ENCODE peak calls at places on chromosomes 4 and X, in four cellular contexts. K is cardiac muscle cell, D is A549, W is upper lobe of right lung. F is an unnamed sample.

GRCh38 chr4:28444886-28445496 is 1584.3 kb downstream of the STIM2 start:
- DNase-seq in K (no peak), D (no peak), W (no peak), F (no peak)

GRCh38 chrX:39470588-39471155 is 627.1 kb downstream of the BCOR start:
- DNase-seq in K (no peak), D (no peak), W (no peak), F (no peak)

GRCh38 chrX:56793112-56793430 is 64.0 kb downstream of the NBDY start:
- DNase-seq in K (no peak), D (no peak), W (no peak), F (no peak)

GRCh38 chr4:148259841-148260240 is 182.4 kb downstream of the NR3C2 start:
- DNase-seq in K (no peak), D (no peak), W (no peak), F (no peak)

GRCh38 chr4:101977096-101977495 is 186.6 kb downstream of the BANK1 start:
- DNase-seq in K (no peak), D (peak), W (no peak), F (no peak)

GRCh38 chr4:39151120-39151713 is 31.1 kb upstream of the WDR19 start:
- DNase-seq in K (no peak), D (no peak), W (no peak), F (no peak)

GRCh38 chr4:28772066-28772465 is 1911.4 kb downstream of the STIM2 start:
- DNase-seq in K (no peak), D (no peak), W (no peak), F (no peak)

GRCh38 chr4:128379860-128380259 is 92.2 kb upstream of the PGRMC2 start:
- DNase-seq in K (peak), D (peak), W (no peak), F (no peak)

GRCh38 chrX:53440631-53441517 is 6.7 kb upstream of the HSD17B10 start:
- DNase-seq in K (no peak), D (peak), W (peak), F (peak)

GRCh38 chr4:111510535-111510934 is 634.7 kb upstream of the FAM241A start:
- DNase-seq in K (no peak), D (no peak), W (no peak), F (no peak)

GRCh38 chrX:106692425-106693075 is 34.0 kb upstream of the RNF128 start:
- DNase-seq in K (no peak), D (no peak), W (no peak), F (no peak)

GRCh38 chr4:182578402-182578801 is 335.2 kb downstream of the TENM3 start:
- DNase-seq in K (peak), D (no peak), W (no peak), F (no peak)

GRCh38 chrX:5857232-5857631 is 371.4 kb downstream of the NLGN4X start:
- DNase-seq in K (no peak), D (no peak), W (no peak), F (no peak)

GRCh38 chr4:102525099-102525498 is 23.9 kb downstream of the NFKB1 start:
- DNase-seq in K (no peak), D (no peak), W (no peak), F (no peak)

GRCh38 chr4:151644625-151645024 is 116.2 kb downstream of the GATB start:
- DNase-seq in K (peak), D (no peak), W (no peak), F (no peak)

GRCh38 chr4:186765138-186765537 is 41.5 kb upstream of the FAT1 start:
- DNase-seq in K (no peak), D (peak), W (no peak), F (no peak)

GRCh38 chr4:152479428-152480026 is 56.4 kb downstream of the FBXW7 start:
- DNase-seq in K (no peak), D (no peak), W (no peak), F (no peak)

GRCh38 chr4:44725166-44725565 is 1.2 kb downstream of the GNPDA2 start:
- DNase-seq in K (no peak), D (no peak), W (no peak), F (no peak)

GRCh38 chr4:173459857-173460256 is 60.9 kb upstream of the SCRG1 start:
- DNase-seq in K (no peak), D (no peak), W (no peak), F (no peak)

GRCh38 chr4:140309124-140309870 is 64.1 kb upstream of the SCOC start:
- DNase-seq in K (no peak), D (no peak), W (no peak), F (no peak)

GRCh38 chr4:16665942-16666586 is 232.4 kb downstream of the LDB2 start:
- DNase-seq in K (no peak), D (no peak), W (no peak), F (no peak)

GRCh38 chrX:132292753-132293152 is 73.5 kb upstream of the RAP2C start:
- DNase-seq in K (peak), D (peak), W (no peak), F (no peak)

GRCh38 chr4:81473086-81473396 is 1.3 kb upstream of the RASGEF1B start:
- DNase-seq in K (no peak), D (no peak), W (no peak), F (no peak)

GRCh38 chr4:9762823-9763475 is 18.5 kb upstream of the DRD5 start:
- DNase-seq in K (peak), D (peak), W (no peak), F (no peak)

GRCh38 chr4:48780867-48781219 is 764 bp upstream of the FRYL start:
- DNase-seq in K (no peak), D (no peak), W (no peak), F (no peak)

GRCh38 chr4:100287569-100287968 is 97.3 kb upstream of the DDIT4L start:
- DNase-seq in K (no peak), D (no peak), W (no peak), F (no peak)

GRCh38 chr4:89365375-89366170 is 58.0 kb upstream of the GPRIN3 start:
- DNase-seq in K (no peak), D (no peak), W (no peak), F (no peak)

GRCh38 chrX:12447448-12448154 is 309.3 kb downstream of the FRMPD4 start:
- DNase-seq in K (no peak), D (no peak), W (no peak), F (no peak)

DNA sequence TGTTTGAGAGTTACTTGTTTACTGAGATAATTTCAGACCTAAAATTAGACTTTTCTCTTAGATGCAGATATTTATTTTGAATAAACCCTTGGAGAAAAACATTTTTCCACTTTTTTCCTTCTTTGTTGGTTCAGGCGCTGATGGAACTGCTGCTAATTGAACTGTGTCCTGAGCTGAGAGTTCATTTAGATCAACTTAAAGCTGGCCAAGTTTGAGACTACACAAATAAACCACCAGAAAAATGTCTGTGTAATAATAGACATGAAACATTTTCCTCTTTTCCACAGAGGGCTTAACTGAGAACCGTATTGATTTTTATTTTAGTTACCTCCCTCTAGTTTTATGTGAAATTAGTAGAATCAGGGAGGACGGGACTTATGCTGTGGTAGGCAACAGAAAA is 32.5 kb downstream of the LRP2BP start:
- DNase-seq in K (no peak), D (no peak), W (no peak), F (no peak)
- H3K27ac ChIP-seq in K (no peak), D (no peak), W (no peak), F (no peak)

GRCh38 chr4:88251914-88252313 is 32.4 kb downstream of the PPM1K start:
- DNase-seq in K (no peak), D (no peak), W (no peak), F (no peak)

GRCh38 chr4:88246600-88246999 is 37.8 kb downstream of the PPM1K start:
- DNase-seq in K (no peak), D (no peak), W (no peak), F (no peak)

GRCh38 chr4:88244821-88245579 is 39.4 kb downstream of the PPM1K start:
- DNase-seq in K (no peak), D (no peak), W (no peak), F (no peak)

GRCh38 chr4:88244056-88244455 is 40.3 kb downstream of the PPM1K start:
- DNase-seq in K (no peak), D (no peak), W (no peak), F (no peak)

GRCh38 chr4:88247148-88247547 is 37.2 kb downstream of the PPM1K start:
- DNase-seq in K (no peak), D (no peak), W (no peak), F (no peak)
- TF ChIP-seq CTCF in K (no peak), D (no peak), W (no peak), F (no peak)

DNA sequence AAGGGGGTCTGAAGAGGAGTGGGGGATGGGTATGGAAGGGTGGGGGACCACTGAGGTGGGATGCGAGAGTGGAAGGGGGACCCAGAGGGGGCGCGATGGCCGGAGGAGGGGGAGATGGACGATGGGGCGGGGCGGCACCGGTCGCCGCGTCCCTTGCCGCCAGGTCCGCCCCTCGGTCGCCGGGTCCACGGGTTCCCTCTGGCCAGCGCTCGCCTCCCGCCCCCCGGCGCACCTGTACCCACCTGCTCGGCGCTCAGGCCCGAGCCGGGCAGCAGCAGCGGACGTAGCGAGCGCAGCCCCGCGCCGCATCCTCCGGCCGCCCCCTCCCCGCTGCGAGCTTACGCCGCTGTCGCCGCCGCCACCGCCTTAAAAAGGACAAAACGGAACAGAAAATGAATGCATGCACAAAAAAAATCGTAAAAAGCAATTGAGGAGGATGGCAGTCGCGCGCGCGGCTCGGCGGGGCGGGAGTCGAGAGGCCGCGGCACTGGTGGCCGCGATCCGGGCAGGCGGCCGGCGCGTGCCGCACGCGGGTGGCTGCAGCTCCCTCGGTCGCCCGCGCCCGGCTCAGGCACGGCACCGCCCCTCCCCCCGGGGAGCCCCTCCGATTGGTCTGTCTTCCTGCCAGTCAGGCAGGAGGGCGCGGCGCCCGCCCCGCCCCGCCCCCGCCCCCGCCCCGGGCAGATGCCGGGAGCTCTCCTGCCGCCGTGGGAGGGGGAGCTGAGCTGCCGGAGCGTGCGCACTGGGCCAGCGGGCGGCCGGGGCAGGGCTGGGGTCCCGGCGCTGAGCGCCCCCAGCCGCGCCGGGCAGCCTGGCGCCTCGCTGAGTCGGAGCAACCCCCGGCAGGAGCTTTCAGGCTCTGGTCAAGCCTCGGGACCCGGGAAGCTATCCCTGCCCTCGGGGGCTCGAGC is at the start of gene JAKMIP1:
- DNase-seq in K (peak), D (peak), W (peak), F (no peak)
- H3K4me3 ChIP-seq in K (peak), D (peak), W (peak), F (peak)

GRCh38 chr4:99058228-99058627 is 30.4 kb downstream of the ADH5 start:
- DNase-seq in K (no peak), D (no peak), W (no peak), F (no peak)
- H3K27ac ChIP-seq in K (no peak), D (no peak), W (no peak), F (no peak)

GRCh38 chrX:16138108-16138427 is 14.7 kb downstream of the GRPR start:
- DNase-seq in K (peak), D (no peak), W (no peak), F (no peak)
- TF ChIP-seq CTCF in K (no peak), D (peak), W (no peak), F (no peak)

GRCh38 chr4:146271466-146271865 is 57.1 kb downstream of the REELD1 start:
- DNase-seq in K (no peak), D (no peak), W (no peak), F (no peak)

GRCh38 chr4:146267826-146268225 is 53.5 kb downstream of the REELD1 start:
- DNase-seq in K (no peak), D (no peak), W (no peak), F (no peak)

GRCh38 chr4:146273204-146273901 is 59.0 kb downstream of the REELD1 start:
- DNase-seq in K (no peak), D (no peak), W (no peak), F (no peak)

GRCh38 chr4:146263785-146264184 is 49.4 kb downstream of the REELD1 start:
- DNase-seq in K (no peak), D (no peak), W (no peak), F (no peak)

DNA sequence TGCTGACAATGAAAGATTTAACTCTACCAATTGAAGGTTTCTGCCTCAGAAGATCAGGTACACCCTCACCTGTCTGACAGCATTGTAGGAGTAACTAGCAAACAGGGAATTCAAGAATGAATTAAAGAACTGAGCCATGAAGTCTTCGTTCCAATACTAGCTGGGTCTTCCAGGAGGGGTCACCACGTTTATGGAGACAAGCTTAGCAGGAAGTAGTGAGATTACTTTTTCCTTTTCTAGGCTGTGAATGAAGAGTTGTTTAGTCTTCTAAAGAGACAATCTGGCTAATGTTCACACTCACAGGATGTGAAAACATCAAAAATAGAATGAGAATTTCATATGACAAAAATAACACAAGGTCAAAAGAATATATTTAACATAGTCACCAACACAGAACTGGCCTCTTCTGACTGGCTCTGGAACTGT is 54.9 kb downstream of the REELD1 start:
- DNase-seq in K (no peak), D (no peak), W (no peak), F (no peak)
- H3K4me3 ChIP-seq in K (no peak), D (no peak), W (no peak), F (no peak)

DNA sequence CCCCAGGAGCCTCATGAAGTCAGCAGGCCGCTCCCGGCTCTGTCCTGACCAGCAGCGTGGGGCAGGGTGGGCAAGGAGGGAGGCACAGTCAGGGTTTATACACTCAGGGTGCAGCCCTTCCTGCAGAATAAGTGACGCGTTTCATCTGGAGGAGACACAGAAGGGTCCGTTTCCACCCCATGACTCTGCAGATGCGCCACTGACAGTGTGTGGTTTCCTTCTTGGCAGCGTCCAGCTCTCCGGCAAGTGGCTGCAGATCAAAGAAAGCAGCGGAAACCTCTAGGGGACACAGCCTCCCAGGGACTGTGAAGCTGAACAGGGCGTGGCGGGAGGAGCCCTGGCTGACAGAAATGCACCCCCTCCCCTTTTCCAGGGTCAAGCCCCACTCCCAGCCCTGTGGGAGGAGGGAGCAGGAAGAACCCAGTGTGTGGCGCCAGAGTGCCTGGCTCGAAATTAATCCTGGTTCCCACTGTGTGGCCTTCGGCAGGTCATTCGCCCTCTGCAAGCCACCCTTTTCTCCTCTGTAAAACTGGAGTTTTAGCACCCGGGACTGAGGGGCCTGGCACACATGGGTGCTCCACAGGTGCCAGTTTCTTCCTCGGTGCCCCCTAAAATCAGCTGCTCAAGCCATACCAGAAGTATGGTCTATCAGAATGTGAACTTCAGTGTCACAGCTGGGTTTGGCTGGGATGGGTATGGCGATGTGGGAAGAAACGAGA is 17.3 kb upstream of the TBC1D14 start:
- DNase-seq in K (peak), D (peak), W (peak), F (no peak)
- H3K27ac ChIP-seq in K (peak), D (peak), W (peak), F (peak)

GRCh38 chr4:3037957-3038451 is 36.3 kb downstream of the HTT-AS start:
- DNase-seq in K (peak), D (no peak), W (no peak), F (peak)
- TF ChIP-seq CTCF in K (no peak), D (no peak), W (no peak), F (no peak)

F was measured in coronary artery.